ENCODE peak calls at places on chromosomes 7 and 10, in four cellular contexts. One of them, this sample, is unnamed.

GRCh38 chr10:6151087-6151977 is 51.4 kb upstream of the PFKFB3 start:
- DNase-seq in H1: peak; percentile 61
- DNase-seq in GM12878: peak; percentile 51
- DNase-seq in HepG2: peak; percentile 36
- DNase-seq in this sample: peak; percentile 56

GRCh38 chr7:369476-369980 is 79.6 kb downstream of the FOXL3 start:
- DNase-seq in HepG2: no peak
- DNase-seq in H1: no peak
- DNase-seq in GM12878: no peak
- DNase-seq in this sample: no peak

GRCh38 chr7:93140582-93141191 is 7.5 kb downstream of the SAMD9L start:
- DNase-seq in H1: no peak
- DNase-seq in HepG2: no peak
- DNase-seq in GM12878: no peak
- DNase-seq in this sample: no peak

GRCh38 chr7:128404143-128404681 is 5.6 kb downstream of the IMPDH1 start:
- DNase-seq in H1: no peak
- DNase-seq in HepG2: no peak
- DNase-seq in GM12878: no peak
- DNase-seq in this sample: no peak

GRCh38 chr10:15201589-15202300 is 33.3 kb upstream of the NMT2 start:
- DNase-seq in HepG2: no peak
- DNase-seq in H1: no peak
- DNase-seq in GM12878: no peak
- DNase-seq in this sample: no peak

GRCh38 chr7:142808802-142809583 is 38.2 kb downstream of the PRSS2 start:
- DNase-seq in H1: no peak
- DNase-seq in GM12878: peak; percentile 96
- DNase-seq in HepG2: no peak
- DNase-seq in this sample: no peak

GRCh38 chr7:43569424-43569823 is 13.5 kb upstream of the STK17A start:
- DNase-seq in HepG2: no peak
- DNase-seq in H1: no peak
- DNase-seq in GM12878: no peak
- DNase-seq in this sample: no peak

GRCh38 chr10:64760371-64760770 is 1239.2 kb downstream of the REEP3 start:
- DNase-seq in HepG2: no peak
- DNase-seq in GM12878: no peak
- DNase-seq in H1: no peak
- DNase-seq in this sample: no peak

GRCh38 chr7:92503767-92504166 is 24.6 kb downstream of the PEX1 start:
- DNase-seq in HepG2: no peak
- DNase-seq in GM12878: no peak
- DNase-seq in H1: no peak
- DNase-seq in this sample: no peak

GRCh38 chr10:62735464-62736188 is 68.9 kb upstream of the ADO start:
- DNase-seq in HepG2: no peak
- DNase-seq in H1: no peak
- DNase-seq in GM12878: peak; percentile 65
- DNase-seq in this sample: no peak

GRCh38 chr10:130337696-130338587 is 201.8 kb downstream of the GLRX3 start:
- DNase-seq in H1: no peak
- DNase-seq in GM12878: no peak
- DNase-seq in HepG2: no peak
- DNase-seq in this sample: no peak
- TF ChIP-seq TCF12 in H1: no peak
- TF ChIP-seq TCF12 in GM12878: no peak
- TF ChIP-seq TCF12 in HepG2: no peak
- TF ChIP-seq TCF12 in this sample: no peak

DNA sequence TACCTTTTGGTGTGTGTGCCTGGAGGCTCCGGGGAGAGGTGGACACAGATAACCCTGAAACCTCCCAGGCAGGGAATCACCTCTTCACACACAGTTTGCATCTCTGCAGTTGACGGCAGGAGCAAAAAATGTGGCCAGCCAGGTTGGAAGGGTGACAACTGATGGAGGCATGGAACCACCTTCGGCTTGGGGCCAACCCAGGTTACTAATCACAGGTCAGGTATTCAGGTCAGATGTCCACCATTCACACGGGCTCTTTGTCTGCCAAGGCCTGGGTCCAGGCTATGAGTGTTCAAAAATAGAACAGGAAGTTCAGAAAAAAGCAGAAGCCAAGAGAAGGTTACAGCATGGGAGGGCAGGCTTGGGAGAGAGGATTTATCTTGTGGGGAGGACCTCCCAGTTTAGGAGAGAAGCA is 137.2 kb upstream of the EFCAB10 start:
- DNase-seq in H1: no peak
- DNase-seq in HepG2: no peak
- DNase-seq in GM12878: no peak
- DNase-seq in this sample: no peak
- TF ChIP-seq TCF12 in H1: no peak
- TF ChIP-seq TCF12 in HepG2: no peak
- TF ChIP-seq TCF12 in GM12878: no peak
- TF ChIP-seq TCF12 in this sample: no peak

DNA sequence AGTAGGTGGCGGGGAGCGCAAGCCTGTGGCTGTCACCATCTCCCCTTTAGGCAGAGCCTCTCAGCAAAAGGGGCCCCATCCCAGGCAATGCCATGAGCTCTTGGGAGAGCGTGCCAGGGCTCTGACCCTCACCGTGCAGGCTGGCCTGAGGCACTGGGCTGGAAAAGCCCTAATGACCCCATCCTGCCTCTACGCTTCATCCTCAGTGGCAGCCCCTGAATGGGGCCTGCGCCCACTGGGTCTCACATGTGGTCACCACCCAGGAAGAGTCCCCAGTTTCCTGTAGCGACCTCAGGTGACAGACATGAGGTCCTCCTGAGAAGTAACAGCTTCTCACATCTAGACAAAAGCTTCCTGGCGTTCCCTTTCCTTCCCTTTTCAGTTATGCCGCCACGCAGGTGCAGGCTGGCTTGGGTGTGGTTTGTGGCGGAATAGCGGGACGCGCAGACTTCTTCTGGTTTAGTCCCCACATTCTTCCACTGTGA is 59.2 kb downstream of the CLEC2L start:
- DNase-seq in GM12878: no peak
- DNase-seq in HepG2: no peak
- DNase-seq in H1: no peak
- DNase-seq in this sample: no peak
- TF ChIP-seq TCF12 in GM12878: no peak
- TF ChIP-seq TCF12 in HepG2: no peak
- TF ChIP-seq TCF12 in H1: no peak
- TF ChIP-seq TCF12 in this sample: no peak

DNA sequence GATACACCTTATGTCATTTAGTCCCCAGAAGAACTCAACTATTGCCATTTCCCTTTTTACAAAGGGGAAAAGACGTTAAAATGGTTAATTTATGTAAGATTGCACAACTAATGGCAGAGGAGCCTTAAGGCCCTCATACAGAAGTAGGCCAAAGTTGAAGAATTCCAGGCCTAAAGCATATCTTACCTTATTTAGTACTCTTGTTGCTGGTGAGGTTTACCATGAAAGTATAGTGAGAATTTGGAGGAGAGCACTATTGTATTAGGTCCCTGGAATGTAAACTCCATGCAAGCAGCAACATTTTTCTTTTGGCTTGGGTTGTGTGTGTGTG is 727 bp upstream of the CRPPA start:
- DNase-seq in GM12878: no peak
- DNase-seq in HepG2: no peak
- DNase-seq in H1: no peak
- DNase-seq in this sample: no peak
- TF ChIP-seq TCF12 in GM12878: no peak
- TF ChIP-seq TCF12 in HepG2: no peak
- TF ChIP-seq TCF12 in H1: no peak
- TF ChIP-seq TCF12 in this sample: no peak

GRCh38 chr7:124257638-124258308 is 224.9 kb upstream of the TMEM229A start:
- DNase-seq in H1: no peak
- DNase-seq in HepG2: no peak
- DNase-seq in GM12878: no peak
- DNase-seq in this sample: no peak

GRCh38 chr7:124267154-124267553 is 234.3 kb upstream of the TMEM229A start:
- DNase-seq in H1: no peak
- DNase-seq in HepG2: no peak
- DNase-seq in GM12878: no peak
- DNase-seq in this sample: no peak

GRCh38 chr7:124263232-124263827 is 230.5 kb upstream of the TMEM229A start:
- DNase-seq in GM12878: peak; percentile 31
- DNase-seq in HepG2: no peak
- DNase-seq in H1: no peak
- DNase-seq in this sample: no peak

DNA sequence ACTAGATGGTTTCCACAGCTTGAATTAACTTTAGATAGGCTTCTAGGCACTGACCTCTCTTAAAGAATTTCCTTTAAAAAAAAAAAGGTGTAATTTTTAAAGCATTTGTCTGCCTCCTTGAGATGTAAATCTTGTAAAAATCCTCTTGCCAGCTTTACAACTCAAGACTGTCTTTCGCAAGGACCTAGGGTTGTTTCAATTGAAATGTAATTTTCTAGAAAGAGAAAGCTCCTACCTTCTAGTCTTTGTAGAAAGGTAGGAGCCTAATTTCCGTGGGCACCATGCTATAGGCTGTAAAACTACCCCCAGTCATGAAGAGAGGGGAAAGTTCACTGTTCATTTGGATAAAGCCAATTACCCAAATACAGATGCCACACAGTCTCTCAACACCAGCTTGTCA is 228.8 kb upstream of the TMEM229A start:
- DNase-seq in HepG2: no peak
- DNase-seq in H1: no peak
- DNase-seq in GM12878: no peak
- DNase-seq in this sample: no peak
- TF ChIP-seq TCF12 in HepG2: no peak
- TF ChIP-seq TCF12 in H1: no peak
- TF ChIP-seq TCF12 in GM12878: no peak
- TF ChIP-seq TCF12 in this sample: no peak

GRCh38 chr10:3273966-3274365 is 101.4 kb upstream of the PITRM1 start:
- DNase-seq in H1: no peak
- DNase-seq in GM12878: no peak
- DNase-seq in HepG2: no peak
- DNase-seq in this sample: no peak
- TF ChIP-seq TCF12 in H1: no peak
- TF ChIP-seq TCF12 in GM12878: no peak
- TF ChIP-seq TCF12 in HepG2: no peak
- TF ChIP-seq TCF12 in this sample: no peak

GRCh38 chr7:86942081-86942480 is 117.4 kb downstream of the ELAPOR2 start:
- DNase-seq in HepG2: peak; percentile 2
- DNase-seq in H1: no peak
- DNase-seq in GM12878: no peak
- DNase-seq in this sample: no peak

GRCh38 chr7:86937499-86937898 is 122.0 kb downstream of the ELAPOR2 start:
- DNase-seq in HepG2: no peak
- DNase-seq in H1: no peak
- DNase-seq in GM12878: no peak
- DNase-seq in this sample: no peak

GRCh38 chr7:86943447-86943846 is 116.0 kb downstream of the ELAPOR2 start:
- DNase-seq in HepG2: no peak
- DNase-seq in GM12878: no peak
- DNase-seq in H1: no peak
- DNase-seq in this sample: no peak

GRCh38 chr7:86942995-86943394 is 116.5 kb downstream of the ELAPOR2 start:
- DNase-seq in HepG2: no peak
- DNase-seq in GM12878: no peak
- DNase-seq in H1: no peak
- DNase-seq in this sample: no peak

DNA sequence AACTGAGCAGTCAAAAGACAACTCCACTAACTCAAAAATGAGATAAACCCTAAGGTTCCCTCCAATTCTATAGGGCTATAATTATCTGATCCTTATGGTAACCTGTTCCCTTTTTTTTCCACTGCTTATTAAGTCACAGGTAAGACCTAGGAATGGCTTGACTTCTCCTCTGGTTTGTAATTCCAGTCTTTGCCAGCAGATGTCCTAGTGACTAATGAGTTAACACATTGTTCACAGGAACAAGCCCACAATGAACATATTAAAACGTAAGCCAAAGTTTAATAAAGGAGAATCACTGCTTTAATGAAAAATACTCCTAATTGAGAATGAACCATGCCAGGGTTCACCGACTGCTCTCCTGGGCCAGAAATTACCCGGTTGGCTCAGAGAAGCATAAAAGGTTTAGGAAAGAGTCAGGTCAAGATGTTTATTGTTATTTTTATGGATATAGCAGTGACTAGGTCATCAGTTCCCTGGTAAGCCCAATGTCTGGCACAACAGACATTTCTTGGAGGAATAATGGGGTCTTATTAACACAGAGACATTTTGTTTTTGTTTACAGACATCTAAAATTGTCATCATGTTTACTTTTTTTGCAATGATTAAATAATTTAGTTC is 120.1 kb downstream of the ELAPOR2 start:
- DNase-seq in H1: no peak
- DNase-seq in HepG2: peak; percentile 67
- DNase-seq in GM12878: peak; percentile 40
- DNase-seq in this sample: peak; percentile 36
- TF ChIP-seq TCF12 in H1: no peak
- TF ChIP-seq TCF12 in HepG2: no peak
- TF ChIP-seq TCF12 in GM12878: no peak
- TF ChIP-seq TCF12 in this sample: peak; percentile 10

GRCh38 chr10:70704211-70704610 is 31.9 kb downstream of the ADAMTS14 start:
- DNase-seq in H1: no peak
- DNase-seq in HepG2: no peak
- DNase-seq in GM12878: no peak
- DNase-seq in this sample: no peak

GRCh38 chr10:70699063-70699658 is 26.9 kb downstream of the ADAMTS14 start:
- DNase-seq in HepG2: no peak
- DNase-seq in GM12878: no peak
- DNase-seq in H1: no peak
- DNase-seq in this sample: no peak

GRCh38 chr10:70705121-70705861 is 33.0 kb downstream of the ADAMTS14 start:
- DNase-seq in HepG2: no peak
- DNase-seq in H1: no peak
- DNase-seq in GM12878: no peak
- DNase-seq in this sample: peak; percentile 61

GRCh38 chr10:70699659-70700174 is 27.4 kb downstream of the ADAMTS14 start:
- DNase-seq in H1: no peak
- DNase-seq in GM12878: no peak
- DNase-seq in HepG2: peak; percentile 9
- DNase-seq in this sample: peak; percentile 53

GRCh38 chr10:70702193-70702763 is 30.0 kb downstream of the ADAMTS14 start:
- DNase-seq in H1: no peak
- DNase-seq in HepG2: no peak
- DNase-seq in GM12878: no peak
- DNase-seq in this sample: no peak
- TF ChIP-seq TCF12 in H1: no peak
- TF ChIP-seq TCF12 in HepG2: no peak
- TF ChIP-seq TCF12 in GM12878: no peak
- TF ChIP-seq TCF12 in this sample: no peak

This sample was measured in SK-N-SH.